ENCODE peak calls at places on chromosomes 2 and 18, in seven cellular contexts. Z is mesenchymal stem cell, O is mesendoderm, M is H1, V is H9, D is IMR-90, Y is neuronal stem cell. A is an unnamed sample.

GRCh38 chr2:208306291-208306690 is 40.2 kb downstream of the PIKFYVE start:
- DNase-seq in Z (no peak), O (no peak), M (no peak), V (no peak), D (peak; percentile 74), Y (no peak), A (peak; percentile 53)

GRCh38 chr2:156539086-156539485 is 102.9 kb downstream of the GPD2 start:
- DNase-seq in Z (no peak), O (no peak), M (no peak), V (no peak), D (no peak), Y (no peak), A (peak; percentile 83)

GRCh38 chr2:145431181-145431951 is 911.4 kb upstream of the ZEB2 start:
- DNase-seq in Z (no peak), O (peak; percentile 81), M (peak; percentile 13), V (peak; percentile 38), D (no peak), Y (peak; percentile 11), A (no peak)

GRCh38 chr2:45964226-45964841 is 312.9 kb downstream of the PRKCE start:
- DNase-seq in Z (peak; percentile 37), O (no peak), M (no peak), V (no peak), D (peak; percentile 90), Y (no peak), A (no peak)

GRCh38 chr18:79950440-79951341 is 762 bp downstream of the SLC66A2 start:
- DNase-seq in Z (peak; percentile 43), O (no peak), M (no peak), V (peak; percentile 42), D (peak; percentile 12), Y (no peak), A (no peak)

GRCh38 chr18:59881728-59882685 is 17.8 kb upstream of the PMAIP1 start:
- DNase-seq in Z (peak; percentile 96), O (peak; percentile 51), M (no peak), V (no peak), D (peak; percentile 67), Y (no peak), A (no peak)

GRCh38 chr2:240452471-240453256 is 17.2 kb downstream of the GPC1 start:
- DNase-seq in Z (peak; percentile 56), O (peak; percentile 50), M (no peak), V (peak; percentile 74), D (peak; percentile 35), Y (peak; percentile 79), A (peak; percentile 87)

GRCh38 chr2:16639431-16639830 is 26.2 kb downstream of the CYRIA start:
- DNase-seq in Z (no peak), O (no peak), M (no peak), V (no peak), D (no peak), Y (no peak), A (no peak)

GRCh38 chr18:44815108-44815507 is 134.4 kb downstream of the SETBP1 start:
- DNase-seq in Z (no peak), O (no peak), M (no peak), V (no peak), D (no peak), Y (no peak), A (no peak)

GRCh38 chr2:182482511-182482910 is 55.7 kb upstream of the PDE1A start:
- DNase-seq in Z (no peak), O (peak; percentile 14), M (no peak), V (no peak), D (no peak), Y (no peak), A (peak; percentile 63)

GRCh38 chr2:118738524-118739308 is 108.7 kb downstream of the EN1 start:
- DNase-seq in Z (peak; percentile 8), O (peak; percentile 59), M (no peak), V (peak; percentile 44), D (peak; percentile 98), Y (no peak), A (peak; percentile 52)

GRCh38 chr2:27079233-27080139 is 1.1 kb downstream of the EMILIN1 start:
- DNase-seq in Z (peak; percentile 35), O (no peak), M (no peak), V (no peak), D (no peak), Y (no peak), A (no peak)

GRCh38 chr2:39469807-39470206 is 32.7 kb upstream of the MAP4K3 start:
- DNase-seq in Z (peak; percentile 59), O (peak; percentile 66), M (no peak), V (peak; percentile 50), D (peak; percentile 70), Y (peak; percentile 9), A (peak; percentile 94)

GRCh38 chr2:164841719-164842623 is at the start of gene COBLL1:
- DNase-seq in Z (peak; percentile 82), O (peak; percentile 93), M (no peak), V (peak; percentile 91), D (peak; percentile 41), Y (peak; percentile 79), A (peak; percentile 94)

GRCh38 chr2:189559579-189560272 is 20.9 kb downstream of the SLC40A1 start:
- DNase-seq in Z (peak; percentile 31), O (no peak), M (no peak), V (no peak), D (no peak), Y (no peak), A (no peak)

GRCh38 chr2:215899111-215900074 is 114.0 kb downstream of the MREG start:
- DNase-seq in Z (no peak), O (no peak), M (no peak), V (no peak), D (peak; percentile 67), Y (no peak), A (no peak)

GRCh38 chr2:170214309-170214902 is 36.5 kb downstream of the MYO3B start:
- DNase-seq in Z (peak; percentile 33), O (peak; percentile 69), M (peak; percentile 59), V (peak; percentile 73), D (no peak), Y (no peak), A (no peak)

GRCh38 chr2:79040967-79041582 is 15.6 kb downstream of the REG3G start:
- DNase-seq in Z (peak; percentile 3), O (peak; percentile 58), M (no peak), V (no peak), D (no peak), Y (peak; percentile 14), A (no peak)

GRCh38 chr2:16268301-16269000 is 328.1 kb downstream of the MYCN start:
- DNase-seq in Z (no peak), O (no peak), M (no peak), V (no peak), D (no peak), Y (no peak), A (no peak)

GRCh38 chr18:36744261-36744876 is 84.4 kb downstream of the TPGS2 start:
- DNase-seq in Z (no peak), O (no peak), M (no peak), V (no peak), D (peak; percentile 72), Y (no peak), A (peak; percentile 83)
- H2BK5ac ChIP-seq in Z (no peak overlapping the region), O (no peak overlapping the region), M (peak overlapping the region; percentile 66), V (no peak overlapping the region), D (peak overlapping the region; percentile 36), Y (peak overlapping the region; percentile 22), A (no peak overlapping the region)

GRCh38 chr18:54777989-54778388 is 50.3 kb upstream of the RAB27B start:
- DNase-seq in Z (no peak), O (no peak), M (no peak), V (no peak), D (no peak), Y (no peak), A (no peak)
- H2BK5ac ChIP-seq in Z (no peak overlapping the region), O (no peak overlapping the region), M (no peak overlapping the region), V (no peak overlapping the region), D (no peak overlapping the region), Y (no peak overlapping the region), A (no peak overlapping the region)

GRCh38 chr2:25744055-25744454 is 70.7 kb upstream of the DTNB start:
- DNase-seq in Z (no peak), O (no peak), M (no peak), V (no peak), D (no peak), Y (no peak), A (no peak)

GRCh38 chr2:25743132-25743830 is 69.9 kb upstream of the DTNB start:
- DNase-seq in Z (no peak), O (no peak), M (no peak), V (no peak), D (no peak), Y (no peak), A (no peak)

GRCh38 chr2:25742501-25742900 is 69.1 kb upstream of the DTNB start:
- DNase-seq in Z (no peak), O (peak; percentile 63), M (no peak), V (no peak), D (no peak), Y (no peak), A (no peak)

GRCh38 chr2:25738383-25739343 is 65.3 kb upstream of the DTNB start:
- DNase-seq in Z (no peak), O (peak; percentile 26), M (no peak), V (no peak), D (no peak), Y (no peak), A (peak; percentile 56)

GRCh38 chr2:25740810-25741381 is 67.5 kb upstream of the DTNB start:
- DNase-seq in Z (no peak), O (peak; percentile 91), M (no peak), V (no peak), D (no peak), Y (peak; percentile 35), A (no peak)
- H2BK5ac ChIP-seq in Z (no peak overlapping the region), O (no peak overlapping the region), M (no peak overlapping the region), V (no peak overlapping the region), D (no peak overlapping the region), Y (no peak overlapping the region), A (no peak overlapping the region)

GRCh38 chr18:50973367-50974126 is 5.7 kb downstream of the ELAC1 start:
- DNase-seq in Z (peak; percentile 56), O (no peak), M (no peak), V (no peak), D (peak; percentile 79), Y (no peak), A (peak; percentile 61)

GRCh38 chr18:50982086-50982801 is 14.4 kb downstream of the ELAC1 start:
- DNase-seq in Z (no peak), O (no peak), M (no peak), V (no peak), D (no peak), Y (no peak), A (no peak)

GRCh38 chr18:50982802-50983179 is 15.0 kb downstream of the ELAC1 start:
- DNase-seq in Z (no peak), O (no peak), M (no peak), V (no peak), D (peak; percentile 10), Y (no peak), A (no peak)

GRCh38 chr18:50981381-50981780 is 13.5 kb downstream of the ELAC1 start:
- DNase-seq in Z (no peak), O (no peak), M (no peak), V (no peak), D (no peak), Y (no peak), A (peak; percentile 75)

DNA sequence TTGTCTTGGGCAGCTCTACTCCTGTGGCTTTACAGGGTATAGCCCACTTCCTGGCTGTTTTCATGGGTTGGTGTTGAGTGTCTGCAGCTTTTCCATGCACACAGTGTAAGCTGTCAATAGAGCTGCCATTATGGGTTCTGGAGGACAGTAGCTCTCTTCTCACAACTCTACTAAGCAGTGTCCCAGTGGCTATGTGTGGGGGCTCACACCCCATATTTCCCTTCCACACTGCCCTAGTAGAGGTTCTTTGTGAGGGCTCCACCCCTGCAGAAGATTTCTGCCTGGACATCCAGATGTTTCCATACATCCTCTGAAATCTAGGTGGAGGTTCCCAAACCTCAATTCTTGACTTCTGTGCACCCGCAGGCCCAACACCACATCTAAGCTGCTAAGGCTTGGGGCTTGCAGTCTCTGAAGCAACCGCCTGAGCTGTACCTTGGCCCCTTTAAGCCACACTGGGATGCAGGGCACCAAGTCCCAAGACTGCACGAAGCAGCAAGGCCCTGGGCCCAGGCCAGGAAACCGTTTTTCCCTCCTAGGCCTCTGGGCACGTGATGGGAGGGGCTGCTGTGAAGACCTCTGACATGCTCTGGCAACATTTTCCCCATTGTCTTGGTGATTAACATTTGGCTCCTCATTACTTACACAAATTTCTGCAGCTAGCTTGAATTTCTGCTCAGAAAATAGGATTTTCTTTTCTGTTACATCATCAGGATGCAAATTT is 9.4 kb downstream of the ELAC1 start:
- DNase-seq in Z (no peak), O (no peak), M (no peak), V (no peak), D (no peak), Y (no peak), A (no peak)
- H2BK5ac ChIP-seq in Z (no peak overlapping the region), O (no peak overlapping the region), M (no peak overlapping the region), V (no peak overlapping the region), D (no peak overlapping the region), Y (no peak overlapping the region), A (no peak overlapping the region)